ENCODE peak calls at places on chromosomes 1 and 21, in six cellular contexts. One of them, this sample, is unnamed. For H3K27me3, the result is how much of the 10 kb centered on the place peaks cover.

GRCh38 chr1:41626146-41626545 is 141.7 kb upstream of the EDN2 start:
- DNase-seq in GM06990: no peak
- DNase-seq in right lobe of liver: no peak
- DNase-seq in gastrocnemius medialis: peak
- DNase-seq in tibial artery: no peak
- DNase-seq in H1: peak
- DNase-seq in this sample: no peak

GRCh38 chr1:8214501-8215173 is 103.3 kb upstream of the SLC45A1 start:
- DNase-seq in GM06990: no peak
- DNase-seq in right lobe of liver: no peak
- DNase-seq in gastrocnemius medialis: no peak
- DNase-seq in tibial artery: no peak
- DNase-seq in H1: no peak
- DNase-seq in this sample: no peak

GRCh38 chr1:31746687-31747086 is 17.5 kb downstream of the ADGRB2 start:
- DNase-seq in GM06990: no peak
- DNase-seq in right lobe of liver: no peak
- DNase-seq in gastrocnemius medialis: no peak
- DNase-seq in tibial artery: no peak
- DNase-seq in H1: no peak
- DNase-seq in this sample: no peak

GRCh38 chr1:5709461-5709860 is 282.8 kb downstream of the NPHP4 start:
- DNase-seq in GM06990: no peak
- DNase-seq in right lobe of liver: no peak
- DNase-seq in gastrocnemius medialis: no peak
- DNase-seq in tibial artery: no peak
- DNase-seq in H1: no peak
- DNase-seq in this sample: no peak

GRCh38 chr1:82565146-82565545 is 764.4 kb downstream of the ADGRL2 start:
- DNase-seq in GM06990: no peak
- DNase-seq in right lobe of liver: no peak
- DNase-seq in gastrocnemius medialis: peak
- DNase-seq in tibial artery: no peak
- DNase-seq in H1: no peak
- DNase-seq in this sample: peak

GRCh38 chr1:23624440-23624839 is 65.1 kb upstream of the ID3 start:
- DNase-seq in GM06990: no peak
- DNase-seq in right lobe of liver: no peak
- DNase-seq in gastrocnemius medialis: no peak
- DNase-seq in tibial artery: no peak
- DNase-seq in H1: no peak
- DNase-seq in this sample: no peak

GRCh38 chr21:25573409-25574206 is 33.7 kb downstream of the MRPL39 start:
- DNase-seq in GM06990: no peak
- DNase-seq in right lobe of liver: no peak
- DNase-seq in gastrocnemius medialis: no peak
- DNase-seq in tibial artery: no peak
- DNase-seq in H1: no peak
- DNase-seq in this sample: no peak

GRCh38 chr1:109535971-109536491 is 3.6 kb upstream of the GPR61 start:
- DNase-seq in GM06990: no peak
- DNase-seq in right lobe of liver: no peak
- DNase-seq in gastrocnemius medialis: peak
- DNase-seq in tibial artery: no peak
- DNase-seq in H1: no peak
- DNase-seq in this sample: peak

GRCh38 chr1:25616080-25616931 is at the start of gene MAN1C1:
- DNase-seq in GM06990: peak
- DNase-seq in right lobe of liver: peak
- DNase-seq in gastrocnemius medialis: peak
- DNase-seq in tibial artery: peak
- DNase-seq in H1: peak
- DNase-seq in this sample: peak

GRCh38 chr1:16716691-16717173 is 23.6 kb upstream of the RNU1-4 start:
- DNase-seq in GM06990: no peak
- DNase-seq in right lobe of liver: peak
- DNase-seq in gastrocnemius medialis: no peak
- DNase-seq in tibial artery: peak
- DNase-seq in H1: no peak
- DNase-seq in this sample: no peak

GRCh38 chr1:162878000-162878596 is 17.1 kb upstream of the CCDC190 start:
- DNase-seq in GM06990: no peak
- DNase-seq in right lobe of liver: no peak
- DNase-seq in gastrocnemius medialis: peak
- DNase-seq in tibial artery: peak
- DNase-seq in H1: peak
- DNase-seq in this sample: peak

GRCh38 chr1:172642970-172643369 is 15.9 kb upstream of the FASLG start:
- DNase-seq in GM06990: no peak
- DNase-seq in right lobe of liver: no peak
- DNase-seq in gastrocnemius medialis: no peak
- DNase-seq in tibial artery: no peak
- DNase-seq in H1: no peak
- DNase-seq in this sample: no peak

GRCh38 chr1:101317590-101317989 is 80.8 kb downstream of the S1PR1 start:
- DNase-seq in GM06990: no peak
- DNase-seq in right lobe of liver: no peak
- DNase-seq in gastrocnemius medialis: no peak
- DNase-seq in tibial artery: no peak
- DNase-seq in H1: peak
- DNase-seq in this sample: no peak

GRCh38 chr1:197471248-197472035 is 203.4 kb downstream of the CRB1 start:
- DNase-seq in GM06990: no peak
- DNase-seq in right lobe of liver: no peak
- DNase-seq in gastrocnemius medialis: no peak
- DNase-seq in tibial artery: no peak
- DNase-seq in H1: no peak
- DNase-seq in this sample: no peak

GRCh38 chr1:39753132-39754025 is 14.7 kb downstream of the PPIE start:
- DNase-seq in GM06990: no peak
- DNase-seq in right lobe of liver: peak
- DNase-seq in gastrocnemius medialis: no peak
- DNase-seq in tibial artery: no peak
- DNase-seq in H1: no peak
- DNase-seq in this sample: no peak

GRCh38 chr21:27244796-27245195 is 277.9 kb upstream of the ADAMTS5 start:
- DNase-seq in GM06990: no peak
- DNase-seq in right lobe of liver: no peak
- DNase-seq in gastrocnemius medialis: no peak
- DNase-seq in tibial artery: no peak
- DNase-seq in H1: no peak
- DNase-seq in this sample: no peak

GRCh38 chr1:153573351-153573750 is 7.7 kb upstream of the S100A2 start:
- DNase-seq in GM06990: no peak
- DNase-seq in right lobe of liver: no peak
- DNase-seq in gastrocnemius medialis: no peak
- DNase-seq in tibial artery: peak
- DNase-seq in H1: no peak
- DNase-seq in this sample: no peak

GRCh38 chr1:150813028-150813707 is 5.1 kb upstream of the CTSK start:
- DNase-seq in GM06990: peak
- DNase-seq in right lobe of liver: peak
- DNase-seq in gastrocnemius medialis: peak
- DNase-seq in tibial artery: peak
- DNase-seq in H1: no peak
- DNase-seq in this sample: peak

GRCh38 chr1:234647245-234647644 is 37.3 kb upstream of the IRF2BP2 start:
- DNase-seq in GM06990: no peak
- DNase-seq in right lobe of liver: no peak
- DNase-seq in gastrocnemius medialis: no peak
- DNase-seq in tibial artery: no peak
- DNase-seq in H1: no peak
- DNase-seq in this sample: no peak

GRCh38 chr1:91889717-91890459 is 3.9 kb upstream of the TGFBR3 start:
- DNase-seq in GM06990: no peak
- DNase-seq in right lobe of liver: no peak
- DNase-seq in gastrocnemius medialis: no peak
- DNase-seq in tibial artery: no peak
- DNase-seq in H1: no peak
- DNase-seq in this sample: no peak

GRCh38 chr1:247300491-247301175 is 31.0 kb downstream of the ZNF496 start:
- DNase-seq in GM06990: no peak
- DNase-seq in right lobe of liver: no peak
- DNase-seq in gastrocnemius medialis: no peak
- DNase-seq in tibial artery: peak
- DNase-seq in H1: no peak
- DNase-seq in this sample: no peak

GRCh38 chr1:53715478-53715877 is 23.5 kb downstream of the GLIS1 start:
- DNase-seq in GM06990: no peak
- DNase-seq in right lobe of liver: no peak
- DNase-seq in gastrocnemius medialis: no peak
- DNase-seq in tibial artery: no peak
- DNase-seq in H1: peak
- DNase-seq in this sample: no peak

GRCh38 chr21:35210093-35210492 is 161.0 kb upstream of the RUNX1 start:
- DNase-seq in GM06990: no peak
- DNase-seq in right lobe of liver: no peak
- DNase-seq in gastrocnemius medialis: no peak
- DNase-seq in tibial artery: no peak
- DNase-seq in H1: no peak
- DNase-seq in this sample: no peak

GRCh38 chr21:35211767-35212166 is 162.7 kb upstream of the RUNX1 start:
- DNase-seq in GM06990: no peak
- DNase-seq in right lobe of liver: no peak
- DNase-seq in gastrocnemius medialis: no peak
- DNase-seq in tibial artery: no peak
- DNase-seq in H1: no peak
- DNase-seq in this sample: no peak

GRCh38 chr21:35208810-35209517 is 159.9 kb upstream of the RUNX1 start:
- DNase-seq in GM06990: no peak
- DNase-seq in right lobe of liver: no peak
- DNase-seq in gastrocnemius medialis: peak
- DNase-seq in tibial artery: no peak
- DNase-seq in H1: no peak
- DNase-seq in this sample: peak

GRCh38 chr21:35215870-35216269 is 166.8 kb upstream of the RUNX1 start:
- DNase-seq in GM06990: no peak
- DNase-seq in right lobe of liver: no peak
- DNase-seq in gastrocnemius medialis: no peak
- DNase-seq in tibial artery: no peak
- DNase-seq in H1: no peak
- DNase-seq in this sample: no peak

DNA sequence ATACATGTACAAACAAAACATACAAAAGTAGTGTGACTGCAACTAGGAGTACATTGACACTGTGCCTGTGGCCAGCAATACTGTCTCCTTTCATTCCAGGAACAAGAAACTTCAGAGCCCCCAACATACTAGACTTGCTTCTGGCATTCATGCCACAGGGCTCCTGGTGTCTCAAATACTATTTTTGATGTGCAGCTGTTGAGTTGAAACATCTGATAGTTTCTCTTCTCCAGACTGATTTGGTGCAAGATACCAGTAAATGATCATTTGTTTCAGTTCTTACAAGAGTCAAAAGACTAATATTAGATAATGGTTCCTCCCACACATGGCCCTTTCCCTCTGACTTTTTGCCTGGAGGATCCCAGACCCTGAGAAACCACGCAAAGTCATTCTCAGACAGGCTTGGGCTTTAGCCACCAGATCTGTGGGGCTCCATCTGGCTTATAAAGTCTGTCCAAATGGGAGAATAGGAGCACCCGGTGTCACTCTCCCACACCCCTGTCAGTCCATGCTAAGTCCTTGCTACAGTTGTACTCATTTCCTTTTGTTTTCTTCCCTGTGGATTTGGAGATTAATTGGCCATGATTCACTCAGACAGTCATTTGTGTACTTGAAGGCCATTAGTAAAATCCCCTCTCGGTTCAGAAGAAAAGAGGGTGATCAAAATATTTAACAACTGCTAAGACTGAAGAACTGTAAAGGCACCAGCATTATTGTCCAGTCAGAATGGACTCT is 163.5 kb upstream of the RUNX1 start:
- DNase-seq in GM06990: peak
- DNase-seq in right lobe of liver: no peak
- DNase-seq in gastrocnemius medialis: no peak
- DNase-seq in tibial artery: no peak
- DNase-seq in H1: no peak
- DNase-seq in this sample: peak
- H3K27me3 ChIP-seq in GM06990: under half
- H3K27me3 ChIP-seq in right lobe of liver: under half
- H3K27me3 ChIP-seq in gastrocnemius medialis: under half
- H3K27me3 ChIP-seq in tibial artery: under half
- H3K27me3 ChIP-seq in H1: under half
- H3K27me3 ChIP-seq in this sample: under half

GRCh38 chr1:1597275-1597930 is 2.5 kb downstream of the FNDC10 start:
- DNase-seq in GM06990: no peak
- DNase-seq in right lobe of liver: no peak
- DNase-seq in gastrocnemius medialis: no peak
- DNase-seq in tibial artery: no peak
- DNase-seq in H1: peak
- DNase-seq in this sample: peak
- H3K27me3 ChIP-seq in GM06990: under half
- H3K27me3 ChIP-seq in right lobe of liver: under half
- H3K27me3 ChIP-seq in gastrocnemius medialis: under half
- H3K27me3 ChIP-seq in tibial artery: half or more
- H3K27me3 ChIP-seq in H1: under half
- H3K27me3 ChIP-seq in this sample: under half

DNA sequence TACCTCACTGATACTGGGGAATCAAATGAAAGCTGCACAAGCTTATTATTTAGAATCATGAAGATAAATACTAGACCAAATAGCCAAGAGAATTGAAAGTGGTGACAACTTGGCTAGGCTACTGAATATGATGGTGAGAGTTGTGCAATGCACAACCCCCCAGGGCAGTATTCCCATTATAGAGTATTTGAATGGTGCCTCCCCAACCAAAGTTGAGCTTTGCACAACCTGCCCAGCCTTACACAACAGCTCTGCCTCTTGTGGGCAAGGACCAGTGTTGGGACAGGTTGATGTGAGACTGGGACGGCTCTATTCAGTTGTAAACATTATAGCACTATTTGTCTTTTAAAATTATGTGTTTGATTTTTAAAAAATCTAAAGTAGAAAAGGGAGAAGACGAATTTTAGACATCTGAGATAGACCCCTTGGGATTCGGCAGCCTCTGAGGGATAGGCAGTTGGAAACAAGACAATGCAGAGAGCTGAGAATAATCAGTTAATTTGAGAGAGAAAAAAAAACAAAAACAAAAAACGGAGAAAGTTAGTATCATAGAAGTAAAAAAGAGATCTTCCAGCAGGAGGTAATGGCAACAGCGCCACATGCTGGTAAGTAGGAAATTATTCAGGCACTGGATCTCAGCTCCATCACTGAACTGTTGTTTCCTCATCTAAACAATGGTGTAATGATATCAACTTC is 91.0 kb upstream of the KCNA3 start:
- DNase-seq in GM06990: no peak
- DNase-seq in right lobe of liver: no peak
- DNase-seq in gastrocnemius medialis: no peak
- DNase-seq in tibial artery: no peak
- DNase-seq in H1: no peak
- DNase-seq in this sample: no peak
- H3K27me3 ChIP-seq in GM06990: under half
- H3K27me3 ChIP-seq in right lobe of liver: under half
- H3K27me3 ChIP-seq in gastrocnemius medialis: under half
- H3K27me3 ChIP-seq in tibial artery: under half
- H3K27me3 ChIP-seq in H1: under half
- H3K27me3 ChIP-seq in this sample: under half

GRCh38 chr1:236491469-236492136 is 32.2 kb upstream of the LGALS8 start:
- DNase-seq in GM06990: no peak
- DNase-seq in right lobe of liver: no peak
- DNase-seq in gastrocnemius medialis: no peak
- DNase-seq in tibial artery: no peak
- DNase-seq in H1: no peak
- DNase-seq in this sample: no peak
- H3K27me3 ChIP-seq in GM06990: under half
- H3K27me3 ChIP-seq in right lobe of liver: under half
- H3K27me3 ChIP-seq in gastrocnemius medialis: under half
- H3K27me3 ChIP-seq in tibial artery: under half
- H3K27me3 ChIP-seq in H1: under half
- H3K27me3 ChIP-seq in this sample: under half